ENCODE peak calls at places on chromosomes 4 and X, in six cellular contexts. O is HCT116, W is endodermal cell, T is neural progenitor cell, Z is H9, K is IMR-90. Q is an unnamed sample.

GRCh38 chrX:39689374-39690104 is 408.2 kb downstream of the BCOR start:
- DNase-seq in W (peak), K (no peak), Z (peak), O (no peak), T (peak), Q (no peak)

GRCh38 chrX:65644621-65645287 is 22.7 kb upstream of the MSN start:
- DNase-seq in K (peak), Z (peak), O (peak), T (no peak), W (no peak), Q (peak)

GRCh38 chrX:19728915-19729314 is 158.5 kb downstream of the SH3KBP1 start:
- DNase-seq in W (no peak), Z (no peak), T (no peak), O (no peak), K (no peak), Q (no peak)

GRCh38 chr4:128287159-128287870 is at the start of gene PGRMC2:
- DNase-seq in W (peak), T (no peak), Z (peak), K (peak), O (no peak), Q (no peak)

GRCh38 chr4:137310593-137311490 is 221.5 kb downstream of the PCDH18 start:
- DNase-seq in O (no peak), Z (no peak), W (no peak), K (peak), T (no peak), Q (peak)

GRCh38 chrX:123357941-123358340 is 173.9 kb downstream of the GRIA3 start:
- DNase-seq in T (no peak), O (no peak), W (no peak), K (no peak), Z (no peak), Q (no peak)

GRCh38 chr4:88599714-88600113 is 7.4 kb downstream of the HERC3 start:
- DNase-seq in O (no peak), K (no peak), W (no peak), Z (no peak), T (no peak), Q (no peak)

GRCh38 chr4:114037981-114038380 is 58.5 kb upstream of the ARSJ start:
- DNase-seq in K (no peak), T (no peak), W (no peak), O (no peak), Z (no peak), Q (no peak)

GRCh38 chr4:5746250-5746649 is 35.2 kb downstream of the EVC start:
- DNase-seq in K (no peak), O (no peak), W (no peak), Z (no peak), T (no peak), Q (no peak)

GRCh38 chr4:101593666-101594065 is 196.9 kb upstream of the BANK1 start:
- DNase-seq in O (no peak), W (no peak), T (no peak), Z (no peak), K (peak), Q (peak)

GRCh38 chrX:17459008-17459407 is 84.0 kb downstream of the NHS start:
- DNase-seq in T (no peak), Z (no peak), W (no peak), O (no peak), K (peak), Q (peak)

GRCh38 chr4:6734165-6734786 is 18.3 kb downstream of the BLOC1S4 start:
- DNase-seq in Z (no peak), W (no peak), O (no peak), K (no peak), T (no peak), Q (no peak)

GRCh38 chrX:152451731-152451980 is 541 bp upstream of the GABRA3 start:
- DNase-seq in T (no peak), O (no peak), K (no peak), W (no peak), Z (no peak), Q (no peak)
- H3K9ac ChIP-seq in T (no peak), O (no peak), K (no peak), W (no peak), Z (no peak), Q (no peak)

GRCh38 chrX:13341491-13342101 is 21.7 kb upstream of the ATXN3L start:
- DNase-seq in O (no peak), T (no peak), K (peak), W (no peak), Z (no peak), Q (no peak)
- H3K9ac ChIP-seq in O (no peak), T (no peak), K (no peak), W (no peak), Z (no peak), Q (no peak)

GRCh38 chrX:18582910-18583493 is 88.9 kb downstream of the RS1 start:
- DNase-seq in W (no peak), Z (no peak), O (no peak), K (peak), T (no peak), Q (no peak)
- H3K9ac ChIP-seq in W (no peak), Z (no peak), O (no peak), K (no peak), T (no peak), Q (no peak)

DNA sequence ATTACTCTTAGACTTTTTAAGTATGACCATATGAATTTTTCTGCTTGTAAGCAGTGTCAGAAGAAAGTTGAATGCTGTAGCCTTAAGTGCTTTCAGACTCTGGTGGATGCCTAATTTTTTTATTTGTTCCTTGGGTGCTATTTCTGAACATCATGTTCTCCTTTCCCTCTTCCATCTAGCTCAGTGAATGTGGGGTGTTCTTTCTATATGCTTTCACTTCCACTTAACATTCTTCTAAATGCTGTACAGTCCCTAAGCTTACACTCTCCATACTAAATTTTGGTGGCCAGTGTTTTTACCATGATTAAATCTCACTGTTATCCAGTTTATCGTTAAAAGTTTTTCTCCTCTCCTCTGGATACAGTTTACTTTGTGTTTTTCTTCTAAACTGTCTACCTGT is 3.6 kb downstream of the DCK start:
- DNase-seq in K (no peak), Z (no peak), T (no peak), W (no peak), O (no peak), Q (no peak)
- H3K9ac ChIP-seq in K (no peak), Z (no peak), T (no peak), W (no peak), O (no peak), Q (no peak)

DNA sequence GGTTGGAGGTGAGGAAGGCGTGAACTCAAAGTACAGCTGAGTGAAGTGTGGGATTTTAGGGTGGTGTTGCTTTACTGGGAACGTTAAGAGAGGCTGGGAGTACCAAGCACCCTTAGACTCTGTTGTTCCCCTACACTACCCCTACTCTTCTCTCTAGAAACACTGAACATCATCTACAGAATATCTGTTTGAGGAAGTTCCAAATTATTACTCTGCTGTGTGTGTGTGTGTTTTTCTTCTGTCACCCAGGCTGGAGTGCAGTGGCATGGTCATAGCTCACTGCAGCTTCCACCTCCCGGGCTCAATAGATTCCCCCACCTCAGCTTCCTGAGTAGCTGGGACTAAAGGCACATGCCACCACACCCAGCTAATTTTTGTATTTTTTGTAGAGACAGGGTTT is 76.7 kb upstream of the AP1S2 start:
- DNase-seq in T (no peak), Z (no peak), K (no peak), O (no peak), W (no peak), Q (no peak)
- H3K9ac ChIP-seq in T (no peak), Z (no peak), K (no peak), O (no peak), W (no peak), Q (no peak)

DNA sequence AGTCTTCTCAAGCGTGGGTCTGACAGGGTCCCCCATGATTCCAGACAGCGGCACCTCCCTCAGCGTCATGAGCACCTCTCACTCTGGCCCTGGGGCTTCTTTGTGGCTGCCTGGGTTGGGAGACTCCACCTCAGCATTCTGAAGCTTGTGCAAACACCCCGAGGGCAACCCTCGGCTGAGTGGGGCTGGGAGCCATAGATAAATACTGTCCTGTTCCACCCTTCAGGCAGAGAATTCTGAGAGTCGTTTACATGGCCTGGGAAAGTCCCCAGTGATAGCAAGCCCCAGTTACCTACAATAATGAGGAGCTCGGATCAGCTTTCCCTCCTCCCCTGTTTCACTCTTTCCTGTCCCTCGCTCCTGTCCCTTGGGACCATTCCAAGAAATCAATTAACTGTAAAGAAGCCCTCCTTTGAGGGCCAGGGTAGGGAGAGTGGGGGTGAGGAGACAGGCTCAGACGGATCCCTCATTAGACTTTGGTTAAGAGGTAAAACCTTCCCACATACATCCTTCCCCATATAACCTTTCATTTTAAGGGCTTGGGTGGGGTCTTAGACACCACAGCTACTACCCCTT is 31.6 kb upstream of the DDX3X start:
- DNase-seq in K (no peak), W (peak), T (peak), O (no peak), Z (no peak), Q (peak)
- H3K9ac ChIP-seq in K (no peak), W (no peak), T (no peak), O (no peak), Z (no peak), Q (no peak)

Q was measured in mammary epithelial cell.